ENCODE peak calls at places on chromosomes 16 and 17, in eight cellular contexts. P is stomach, C is heart right ventricle, W is sigmoid colon, Q is fibroblast of lung, U is left ventricle myocardium inferior, K is lower lobe of right lung, R is brain microvascular endothelial cell. A is an unnamed sample.

GRCh38 chr17:80103061-80103481 is 1.7 kb downstream of the GAA start:
- DNase-seq in P (no peak), C (no peak), W (no peak), Q (no peak), U (no peak), K (no peak), R (no peak), A (no peak)

GRCh38 chr16:28308794-28309535 is 16.6 kb downstream of the SBK1 start:
- DNase-seq in P (no peak), C (peak; percentile 24), W (no peak), Q (no peak), U (peak; percentile 49), K (no peak), R (no peak), A (no peak)

GRCh38 chr17:31598921-31599571 is 207.6 kb downstream of the RAB11FIP4 start:
- DNase-seq in P (no peak), C (no peak), W (no peak), Q (peak; percentile 33), U (no peak), K (no peak), R (no peak), A (no peak)

GRCh38 chr17:42779304-42779941 is 987 bp upstream of the WNK4 start:
- DNase-seq in P (no peak), C (no peak), W (no peak), Q (no peak), U (no peak), K (no peak), R (no peak), A (no peak)

GRCh38 chr16:1706386-1707192 is 594 bp downstream of the MAPK8IP3 start:
- DNase-seq in P (no peak), C (no peak), W (no peak), Q (peak; percentile 40), U (no peak), K (no peak), R (peak; percentile 21), A (no peak)

GRCh38 chr17:29870836-29871430 is 59.1 kb downstream of the SSH2 start:
- DNase-seq in P (no peak), C (no peak), W (no peak), Q (no peak), U (no peak), K (no peak), R (no peak), A (peak; percentile 14)

GRCh38 chr16:4625617-4626159 is 1.1 kb downstream of the MGRN1 start:
- DNase-seq in P (no peak), C (no peak), W (no peak), Q (no peak), U (no peak), K (no peak), R (no peak), A (no peak)

GRCh38 chr17:73262676-73263642 is 1.3 kb upstream of the CPSF4L start:
- DNase-seq in P (no peak), C (no peak), W (peak; percentile 54), Q (no peak), U (no peak), K (no peak), R (no peak), A (no peak)

GRCh38 chr16:14579266-14579665 is 50.8 kb downstream of the PARN start:
- DNase-seq in P (peak; percentile 41), C (no peak), W (no peak), Q (no peak), U (no peak), K (no peak), R (peak; percentile 15), A (no peak)

GRCh38 chr17:13952252-13952721 is 117.0 kb upstream of the COX10 start:
- DNase-seq in P (no peak), C (no peak), W (no peak), Q (peak; percentile 15), U (no peak), K (no peak), R (no peak), A (no peak)

GRCh38 chr16:88978608-88979346 is 1.8 kb upstream of the CBFA2T3 start:
- DNase-seq in P (no peak), C (no peak), W (no peak), Q (no peak), U (no peak), K (no peak), R (no peak), A (no peak)

GRCh38 chr17:16275024-16275423 is 58.0 kb downstream of the PIGL start:
- DNase-seq in P (no peak), C (no peak), W (no peak), Q (no peak), U (no peak), K (no peak), R (no peak), A (no peak)

GRCh38 chr16:68086336-68086821 is 1.2 kb downstream of the NFATC3 start:
- DNase-seq in P (no peak), C (no peak), W (no peak), Q (peak; percentile 56), U (no peak), K (no peak), R (no peak), A (no peak)

GRCh38 chr17:78128616-78129384 is at the start of gene TMC6:
- DNase-seq in P (peak; percentile 74), C (no peak), W (peak; percentile 66), Q (no peak), U (no peak), K (peak; percentile 85), R (no peak), A (no peak)

GRCh38 chr17:39653662-39654331 is 11.4 kb upstream of the TCAP start:
- DNase-seq in P (peak; percentile 76), C (peak; percentile 57), W (no peak), Q (no peak), U (peak; percentile 61), K (peak; percentile 80), R (peak; percentile 22), A (no peak)

GRCh38 chr17:39848600-39848999 is 15.5 kb downstream of the IKZF3 start:
- DNase-seq in P (no peak), C (no peak), W (no peak), Q (no peak), U (no peak), K (no peak), R (no peak), A (no peak)

GRCh38 chr16:57721356-57721755 is 14.2 kb upstream of the KATNB1 start:
- DNase-seq in P (no peak), C (no peak), W (no peak), Q (no peak), U (no peak), K (no peak), R (no peak), A (no peak)

GRCh38 chr16:57724541-57724940 is 11.0 kb upstream of the KATNB1 start:
- DNase-seq in P (no peak), C (no peak), W (no peak), Q (no peak), U (no peak), K (no peak), R (no peak), A (no peak)

GRCh38 chr16:57722651-57723050 is 12.9 kb upstream of the KATNB1 start:
- DNase-seq in P (no peak), C (no peak), W (no peak), Q (no peak), U (no peak), K (no peak), R (no peak), A (no peak)

GRCh38 chr16:57721765-57722499 is 13.6 kb upstream of the KATNB1 start:
- DNase-seq in P (no peak), C (no peak), W (no peak), Q (no peak), U (no peak), K (no peak), R (no peak), A (no peak)

DNA sequence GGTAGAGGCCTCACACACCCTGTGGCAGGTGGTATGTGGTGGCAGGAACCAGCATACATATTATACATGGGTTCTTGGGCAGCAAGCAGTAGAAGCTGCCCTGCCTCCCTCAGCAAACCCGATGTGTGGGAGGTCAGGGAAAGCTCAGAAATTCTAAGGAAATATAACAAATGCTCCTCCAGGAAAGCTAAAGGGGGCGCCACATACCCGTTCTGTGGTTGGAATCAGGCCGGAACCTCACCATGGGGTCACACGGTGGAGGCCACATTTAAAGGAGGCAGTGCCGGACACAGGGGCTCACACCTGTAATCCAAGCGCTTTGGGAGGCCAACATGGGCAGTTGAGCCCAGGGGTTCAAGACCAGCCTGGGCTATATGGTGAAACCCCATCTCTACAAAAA is 12.4 kb upstream of the KATNB1 start:
- DNase-seq in P (no peak), C (no peak), W (no peak), Q (no peak), U (no peak), K (no peak), R (no peak), A (no peak)
- TF ChIP-seq CTCF in P (no peak), C (peak; percentile 15), W (no peak), Q (peak; percentile 32), U (no peak), K (no peak), R (peak; percentile 50), A (peak; percentile 24)

GRCh38 chr16:69937465-69937951 is 13.6 kb upstream of the CLEC18A start:
- DNase-seq in P (no peak), C (no peak), W (no peak), Q (peak; percentile 19), U (no peak), K (peak; percentile 33), R (no peak), A (no peak)
- H3K36me3 ChIP-seq in P (peaks cover 70% of the 10 kb centered on the region), C (peaks cover 65% of the 10 kb centered on the region), W (peaks cover 50% of the 10 kb centered on the region), Q (peaks cover 34% of the 10 kb centered on the region), U (peaks cover 88% of the 10 kb centered on the region), K (peaks cover 94% of the 10 kb centered on the region), R (peaks cover 50% of the 10 kb centered on the region), A (peaks cover 25% of the 10 kb centered on the region)

GRCh38 chr17:72069744-72070143 is 51.1 kb upstream of the SOX9 start:
- DNase-seq in P (no peak), C (no peak), W (no peak), Q (no peak), U (no peak), K (no peak), R (no peak), A (no peak)
- TF ChIP-seq CTCF in P (no peak), C (no peak), W (no peak), Q (no peak), U (no peak), K (no peak), R (no peak), A (no peak)

GRCh38 chr17:49031965-49032928 is 35.1 kb downstream of the IGF2BP1 start:
- DNase-seq in P (peak; percentile 49), C (peak; percentile 33), W (no peak), Q (peak; percentile 65), U (no peak), K (no peak), R (peak; percentile 69), A (no peak)
- H3K36me3 ChIP-seq in P (no peaks in the 10 kb centered on the region), C (no peaks in the 10 kb centered on the region), W (no peaks in the 10 kb centered on the region), Q (no peaks in the 10 kb centered on the region), U (no peaks in the 10 kb centered on the region), K (no peaks in the 10 kb centered on the region), R (peaks cover 45% of the 10 kb centered on the region), A (peaks cover 3% of the 10 kb centered on the region)

GRCh38 chr17:34306466-34306865 is 12.8 kb upstream of the CCL8 start:
- DNase-seq in P (no peak), C (peak; percentile 48), W (no peak), Q (peak; percentile 73), U (no peak), K (no peak), R (peak; percentile 16), A (no peak)
- TF ChIP-seq CTCF in P (peak; percentile 11), C (peak; percentile 55), W (peak; percentile 52), Q (peak; percentile 50), U (peak; percentile 70), K (peak; percentile 46), R (peak; percentile 46), A (peak; percentile 63)

GRCh38 chr16:18789850-18790706 is at the start of gene RPS15A:
- DNase-seq in P (peak; percentile 94), C (peak; percentile 97), W (peak; percentile 98), Q (peak; percentile 97), U (peak; percentile 93), K (peak; percentile 96), R (peak; percentile 94), A (peak; percentile 71)
- H3K36me3 ChIP-seq in P (peaks cover 57% of the 10 kb centered on the region), C (peaks cover 31% of the 10 kb centered on the region), W (peaks cover 51% of the 10 kb centered on the region), Q (peaks cover 20% of the 10 kb centered on the region), U (peaks cover 73% of the 10 kb centered on the region), K (peaks cover 74% of the 10 kb centered on the region), R (peaks cover 74% of the 10 kb centered on the region), A (peaks cover 10% of the 10 kb centered on the region)

A was measured in BJ.